ENCODE peak calls at places on chromosomes 13 and 19, in four cellular contexts. T is T-helper 9 cell, V is Kasumi-1, Y is astrocyte of the hippocampus. N is an unnamed sample.

GRCh38 chr13:57748096-57748495 is 116.6 kb downstream of the PCDH17 start:
- DNase-seq in T (no peak), V (no peak), Y (peak), N (no peak)

GRCh38 chr13:32282096-32282711 is 33.0 kb downstream of the ZAR1L start:
- DNase-seq in V (no peak), Y (no peak), T (no peak), N (no peak)

GRCh38 chr19:18774107-18774506 is 17.0 kb downstream of the COMP start:
- DNase-seq in Y (no peak), V (no peak), T (no peak), N (no peak)

GRCh38 chr13:31159306-31159705 is 2.4 kb downstream of the HSPH1 start:
- DNase-seq in V (no peak), T (no peak), Y (no peak), N (peak)

GRCh38 chr13:88887045-88887662 is 1216.0 kb downstream of the SLITRK5 start:
- DNase-seq in Y (no peak), V (no peak), T (no peak), N (no peak)

GRCh38 chr13:74135306-74136088 is 1.3 kb upstream of the KLF12 start:
- DNase-seq in T (peak), Y (peak), V (peak), N (no peak)

GRCh38 chr13:112071902-112072530 is 5.1 kb downstream of the SOX1 start:
- DNase-seq in V (no peak), Y (no peak), T (no peak), N (no peak)

GRCh38 chr13:70310720-70311119 is 202.5 kb upstream of the KLHL1 start:
- DNase-seq in V (peak), Y (peak), T (no peak), N (peak)

GRCh38 chr13:21053231-21053630 is 8.2 kb downstream of the LATS2 start:
- DNase-seq in V (peak), Y (no peak), T (no peak), N (no peak)

GRCh38 chr13:102703721-102704035 is 8.8 kb upstream of the METTL21C start:
- DNase-seq in T (no peak), Y (no peak), V (no peak), N (peak)

GRCh38 chr13:67588607-67589006 is 358.5 kb upstream of the PCDH9 start:
- DNase-seq in V (no peak), Y (no peak), T (no peak), N (no peak)

GRCh38 chr13:43095771-43096719 is 72.7 kb downstream of the DNAJC15 start:
- DNase-seq in T (no peak), V (no peak), Y (peak), N (no peak)

GRCh38 chr19:2719232-2719735 is 1.9 kb downstream of the DIRAS1 start:
- DNase-seq in V (no peak), T (no peak), Y (no peak), N (no peak)

GRCh38 chr19:2726904-2727639 is 5.9 kb upstream of the DIRAS1 start:
- DNase-seq in V (no peak), Y (no peak), T (no peak), N (no peak)

GRCh38 chr13:113635048-113635420 is 23.0 kb downstream of the ATP4B start:
- DNase-seq in Y (no peak), T (no peak), V (no peak), N (no peak)

GRCh38 chr19:13981021-13981420 is 25.1 kb downstream of the RFX1 start:
- DNase-seq in Y (no peak), T (no peak), V (no peak), N (no peak)

GRCh38 chr19:11264452-11265176 is 2.3 kb upstream of the DOCK6 start:
- DNase-seq in Y (no peak), V (no peak), T (no peak), N (peak)

GRCh38 chr13:41588899-41589298 is 131.5 kb downstream of the RGCC start:
- DNase-seq in V (no peak), Y (peak), T (no peak), N (peak)

GRCh38 chr19:16372065-16372915 is 47.7 kb downstream of the KLF2 start:
- DNase-seq in V (no peak), Y (no peak), T (no peak), N (no peak)

GRCh38 chr13:46894534-46894906 is 2.3 kb downstream of the HTR2A start:
- DNase-seq in T (no peak), V (no peak), Y (no peak), N (no peak)

GRCh38 chr13:44620057-44620456 is 43.9 kb upstream of the TSC22D1 start:
- DNase-seq in V (no peak), T (no peak), Y (peak), N (peak)

GRCh38 chr19:47765522-47766358 is 12.8 kb upstream of the SELENOW start:
- DNase-seq in V (peak), T (peak), Y (peak), N (no peak)

GRCh38 chr19:18488403-18488723 is 33.5 kb downstream of the ELL start:
- DNase-seq in Y (peak), T (no peak), V (no peak), N (no peak)

GRCh38 chr13:27406178-27406939 is 18.1 kb upstream of the GTF3A start:
- DNase-seq in V (peak), T (no peak), Y (peak), N (peak)

GRCh38 chr13:59702269-59702668 is 461.5 kb downstream of the DIAPH3 start:
- DNase-seq in Y (no peak), T (no peak), V (no peak), N (no peak)

GRCh38 chr19:14398563-14398962 is 17.3 kb downstream of the ADGRE5 start:
- DNase-seq in Y (no peak), T (no peak), V (no peak), N (no peak)

GRCh38 chr13:102295316-102296048 is 106.4 kb downstream of the FGF14 start:
- DNase-seq in V (no peak), T (no peak), Y (no peak), N (peak)

GRCh38 chr19:35257113-35257461 is 8.3 kb downstream of the LSR start:
- DNase-seq in Y (no peak), V (no peak), T (no peak), N (no peak)

GRCh38 chr19:44282846-44283245 is 22.0 kb downstream of the ZNF235 start:
- DNase-seq in Y (no peak), V (no peak), T (no peak), N (no peak)

GRCh38 chr13:30898721-30899188 is 7.3 kb upstream of the MEDAG start:
- DNase-seq in V (peak), T (no peak), Y (peak), N (peak)

GRCh38 chr13:64369121-64369520 is 2861.0 kb downstream of the PCDH9 start:
- DNase-seq in T (no peak), Y (no peak), V (no peak), N (no peak)

GRCh38 chr13:50244913-50245574 is 229.8 kb downstream of the KCNRG start:
- DNase-seq in T (no peak), Y (peak), V (peak), N (peak)

GRCh38 chr13:44601596-44601995 is 25.5 kb upstream of the TSC22D1 start:
- DNase-seq in Y (no peak), T (no peak), V (no peak), N (no peak)

GRCh38 chr19:15180451-15181390 is 20.1 kb downstream of the NOTCH3 start:
- DNase-seq in V (no peak), T (no peak), Y (no peak), N (no peak)

GRCh38 chr19:46002678-46003275 is 7.5 kb downstream of the CCDC61 start:
- DNase-seq in V (no peak), Y (no peak), T (no peak), N (no peak)

GRCh38 chr19:2616741-2617392 is 85.6 kb downstream of the GNG7 start:
- DNase-seq in V (peak), Y (no peak), T (no peak), N (peak)

GRCh38 chr19:29708553-29709439 is 6.3 kb downstream of the C19orf12 start:
- DNase-seq in T (no peak), V (no peak), Y (no peak), N (peak)

GRCh38 chr13:101757446-101758039 is 305.1 kb downstream of the ITGBL1 start:
- DNase-seq in V (peak), T (no peak), Y (peak), N (peak)

N was measured in renal cortical epithelial cell.